ENCODE peak calls at places on chromosomes 5 and 9, in eight cellular contexts. X, L, V, T, C, G, A and N are unnamed samples.

GRCh38 chr9:20568406-20568805 is 53.9 kb downstream of the MLLT3 start:
- DNase-seq in X (no peak), L (no peak), V (no peak), T (no peak), C (no peak), G (no peak), A (no peak), N (no peak)

GRCh38 chr9:21465859-21466518 is 16.1 kb downstream of the IFNE start:
- DNase-seq in X (no peak), L (no peak), V (peak), T (peak), C (peak), G (no peak), A (peak), N (peak)

GRCh38 chr5:145825751-145826180 is 9.4 kb downstream of the PRELID2 start:
- DNase-seq in X (no peak), L (no peak), V (no peak), T (peak), C (peak), G (no peak), A (no peak), N (no peak)

GRCh38 chr9:136278221-136278620 is 25.7 kb downstream of the CCDC187 start:
- DNase-seq in X (no peak), L (no peak), V (no peak), T (no peak), C (no peak), G (no peak), A (no peak), N (no peak)

GRCh38 chr9:5953743-5954707 is 61.4 kb downstream of the RANBP6 start:
- DNase-seq in X (no peak), L (no peak), V (no peak), T (no peak), C (no peak), G (no peak), A (no peak), N (no peak)

GRCh38 chr9:77769246-77769645 is 121.1 kb upstream of the GNA14 start:
- DNase-seq in X (no peak), L (no peak), V (no peak), T (no peak), C (no peak), G (no peak), A (no peak), N (no peak)

GRCh38 chr5:56813302-56813701 is 2.0 kb upstream of the MAP3K1 start:
- DNase-seq in X (no peak), L (no peak), V (no peak), T (no peak), C (no peak), G (no peak), A (no peak), N (no peak)

GRCh38 chr9:14485366-14485765 is 171.4 kb upstream of the NFIB start:
- DNase-seq in X (no peak), L (no peak), V (peak), T (peak), C (no peak), G (no peak), A (no peak), N (no peak)

GRCh38 chr5:57447656-57448055 is 35.0 kb downstream of the ACTBL2 start:
- DNase-seq in X (no peak), L (no peak), V (peak), T (no peak), C (no peak), G (no peak), A (no peak), N (peak)

GRCh38 chr5:59062986-59063683 is 480.3 kb downstream of the RAB3C start:
- DNase-seq in X (no peak), L (no peak), V (no peak), T (no peak), C (no peak), G (no peak), A (no peak), N (no peak)

GRCh38 chr9:86642721-86643120 is 288.5 kb upstream of the TUT7 start:
- DNase-seq in X (no peak), L (no peak), V (no peak), T (no peak), C (no peak), G (no peak), A (no peak), N (no peak)

GRCh38 chr5:37005946-37006540 is 129.5 kb downstream of the NIPBL start:
- DNase-seq in X (no peak), L (no peak), V (no peak), T (peak), C (peak), G (no peak), A (peak), N (no peak)

GRCh38 chr5:138974227-138975063 is 99.3 kb upstream of the LRRTM2 start:
- DNase-seq in X (no peak), L (no peak), V (peak), T (no peak), C (no peak), G (peak), A (no peak), N (no peak)

GRCh38 chr9:14198544-14199510 is 115.1 kb downstream of the NFIB start:
- DNase-seq in X (no peak), L (peak), V (peak), T (no peak), C (peak), G (peak), A (no peak), N (no peak)

GRCh38 chr5:176360894-176361436 is 599 bp downstream of the KIAA1191 start:
- DNase-seq in X (peak), L (peak), V (peak), T (peak), C (no peak), G (no peak), A (no peak), N (no peak)

GRCh38 chr5:6582507-6583048 is 50.3 kb downstream of the NSUN2 start:
- DNase-seq in X (no peak), L (no peak), V (no peak), T (no peak), C (no peak), G (no peak), A (no peak), N (no peak)

GRCh38 chr9:83937861-83938455 is 16.7 kb upstream of the KIF27 start:
- DNase-seq in X (no peak), L (no peak), V (peak), T (peak), C (peak), G (no peak), A (peak), N (no peak)

GRCh38 chr5:119343042-119343441 is 12.8 kb upstream of the TNFAIP8 start:
- DNase-seq in X (no peak), L (no peak), V (no peak), T (no peak), C (no peak), G (no peak), A (no peak), N (no peak)

GRCh38 chr5:119343766-119344165 is 12.1 kb upstream of the TNFAIP8 start:
- DNase-seq in X (no peak), L (peak), V (peak), T (no peak), C (no peak), G (no peak), A (no peak), N (no peak)

GRCh38 chr5:119340597-119341218 is 15.1 kb upstream of the TNFAIP8 start:
- DNase-seq in X (no peak), L (peak), V (no peak), T (no peak), C (no peak), G (no peak), A (peak), N (no peak)

GRCh38 chr5:119341452-119342349 is 14.1 kb upstream of the TNFAIP8 start:
- DNase-seq in X (no peak), L (peak), V (no peak), T (no peak), C (no peak), G (no peak), A (no peak), N (no peak)

DNA sequence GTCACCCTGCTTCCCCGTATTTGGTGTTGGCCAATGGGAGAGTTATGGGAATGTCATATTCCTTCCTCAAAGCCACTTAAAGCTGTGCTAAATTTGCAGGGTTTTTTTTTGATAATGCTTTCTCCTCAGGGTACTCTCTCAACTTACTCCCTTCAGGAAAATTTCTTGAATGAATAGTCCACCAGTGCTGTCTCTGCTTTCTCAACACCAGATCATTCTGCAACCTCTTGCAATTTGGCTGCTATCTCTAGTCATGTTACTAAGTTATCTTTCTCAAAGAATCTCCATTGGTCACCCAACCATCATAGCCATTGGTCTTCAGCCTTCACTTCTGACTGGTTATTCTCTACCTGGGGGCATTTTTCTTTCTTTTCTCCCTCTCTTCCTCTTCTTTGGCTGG is 13.4 kb upstream of the TNFAIP8 start:
- DNase-seq in X (no peak), L (no peak), V (no peak), T (no peak), C (no peak), G (no peak), A (no peak), N (no peak)
- H3K27ac ChIP-seq in X (no peak), L (peak), V (no peak), T (no peak), C (no peak), G (no peak), A (no peak), N (peak)

DNA sequence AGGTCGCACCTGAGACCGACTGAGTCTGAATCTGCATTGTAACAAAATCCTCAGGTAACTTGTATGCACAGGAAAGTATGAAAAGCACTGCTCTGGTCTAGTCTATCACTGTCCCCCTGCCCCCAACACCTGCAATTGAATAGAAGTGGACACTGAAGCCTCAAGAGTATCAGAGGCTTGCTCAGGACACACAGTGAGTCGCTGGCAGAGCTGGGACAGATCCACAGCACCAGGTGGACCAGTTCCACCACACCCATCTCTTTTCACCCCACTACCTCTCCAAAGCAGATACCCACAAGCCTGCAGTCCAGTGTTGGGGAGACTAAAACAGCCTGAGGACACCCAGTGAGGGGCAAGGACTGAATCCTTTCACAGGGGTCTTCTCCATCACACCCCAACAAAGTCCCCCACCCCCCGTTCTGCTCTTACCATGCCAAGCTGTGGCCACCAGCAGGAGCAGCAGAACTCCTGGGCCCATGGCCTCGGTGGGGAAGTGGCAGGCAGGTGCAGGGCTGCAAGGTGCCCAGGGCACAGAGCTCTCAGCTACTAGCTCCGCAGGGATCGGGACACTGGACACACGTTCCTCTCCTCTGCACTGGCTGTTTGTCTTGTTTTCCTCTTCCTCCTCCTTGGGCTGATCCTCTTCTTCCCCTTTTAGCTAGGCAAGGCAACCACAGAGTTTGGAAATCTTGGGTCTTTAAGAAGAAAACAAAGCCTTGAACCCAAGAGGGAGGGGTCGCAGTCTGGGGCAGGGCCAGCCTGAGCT is at the start of gene CSF1R:
- DNase-seq in X (peak), L (no peak), V (no peak), T (no peak), C (no peak), G (no peak), A (no peak), N (no peak)
- H3K27ac ChIP-seq in X (no peak), L (peak), V (no peak), T (no peak), C (no peak), G (peak), A (no peak), N (no peak)

GRCh38 chr5:40605295-40605958 is 74.3 kb upstream of the PTGER4 start:
- DNase-seq in X (no peak), L (no peak), V (peak), T (no peak), C (no peak), G (no peak), A (peak), N (no peak)

GRCh38 chr5:40600383-40600782 is 79.3 kb upstream of the PTGER4 start:
- DNase-seq in X (no peak), L (no peak), V (no peak), T (no peak), C (no peak), G (no peak), A (no peak), N (no peak)

GRCh38 chr5:40606077-40606765 is 73.5 kb upstream of the PTGER4 start:
- DNase-seq in X (no peak), L (no peak), V (peak), T (no peak), C (no peak), G (no peak), A (no peak), N (no peak)

GRCh38 chr5:40601198-40601868 is 78.4 kb upstream of the PTGER4 start:
- DNase-seq in X (no peak), L (no peak), V (no peak), T (peak), C (no peak), G (no peak), A (no peak), N (no peak)

GRCh38 chr5:40603378-40603777 is 76.3 kb upstream of the PTGER4 start:
- DNase-seq in X (no peak), L (no peak), V (no peak), T (peak), C (no peak), G (no peak), A (no peak), N (no peak)
- H3K27ac ChIP-seq in X (no peak), L (no peak), V (no peak), T (no peak), C (no peak), G (no peak), A (no peak), N (no peak)

GRCh38 chr5:158725223-158725825 is 374.4 kb downstream of the EBF1 start:
- DNase-seq in X (no peak), L (no peak), V (no peak), T (no peak), C (no peak), G (no peak), A (no peak), N (no peak)
- H3K27ac ChIP-seq in X (no peak), L (no peak), V (no peak), T (no peak), C (no peak), G (no peak), A (no peak), N (no peak)

GRCh38 chr5:1504244-1504595 is 19.5 kb downstream of the LPCAT1 start:
- DNase-seq in X (no peak), L (no peak), V (no peak), T (no peak), C (no peak), G (no peak), A (no peak), N (no peak)

GRCh38 chr5:1503301-1504243 is 20.2 kb downstream of the LPCAT1 start:
- DNase-seq in X (no peak), L (peak), V (no peak), T (no peak), C (no peak), G (peak), A (peak), N (no peak)

GRCh38 chr5:1501372-1502045 is 22.3 kb downstream of the LPCAT1 start:
- DNase-seq in X (no peak), L (no peak), V (no peak), T (no peak), C (no peak), G (no peak), A (no peak), N (no peak)

GRCh38 chr5:1502046-1502736 is 21.6 kb downstream of the LPCAT1 start:
- DNase-seq in X (no peak), L (peak), V (no peak), T (no peak), C (no peak), G (no peak), A (no peak), N (no peak)

DNA sequence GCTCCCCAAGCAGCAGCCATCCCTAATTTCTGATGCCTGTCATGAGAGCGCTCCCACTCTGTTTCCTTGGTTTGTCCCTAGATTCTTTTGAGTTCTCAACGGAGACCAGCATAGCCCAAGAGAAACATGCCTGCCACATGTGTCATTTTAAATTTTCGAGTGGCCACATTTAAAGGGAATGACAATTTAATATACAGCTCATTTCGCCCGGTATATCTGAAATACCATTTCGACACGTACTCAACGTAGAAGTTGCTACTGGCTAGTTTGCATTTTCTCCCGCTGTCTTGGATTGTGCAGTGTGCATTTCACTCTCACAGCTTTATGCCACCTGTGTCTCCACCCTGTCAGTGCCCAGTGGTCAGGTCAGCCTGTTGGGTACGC is 21.0 kb downstream of the LPCAT1 start:
- DNase-seq in X (no peak), L (no peak), V (no peak), T (no peak), C (no peak), G (no peak), A (no peak), N (no peak)
- H3K27ac ChIP-seq in X (no peak), L (peak), V (no peak), T (no peak), C (no peak), G (no peak), A (no peak), N (no peak)

DNA sequence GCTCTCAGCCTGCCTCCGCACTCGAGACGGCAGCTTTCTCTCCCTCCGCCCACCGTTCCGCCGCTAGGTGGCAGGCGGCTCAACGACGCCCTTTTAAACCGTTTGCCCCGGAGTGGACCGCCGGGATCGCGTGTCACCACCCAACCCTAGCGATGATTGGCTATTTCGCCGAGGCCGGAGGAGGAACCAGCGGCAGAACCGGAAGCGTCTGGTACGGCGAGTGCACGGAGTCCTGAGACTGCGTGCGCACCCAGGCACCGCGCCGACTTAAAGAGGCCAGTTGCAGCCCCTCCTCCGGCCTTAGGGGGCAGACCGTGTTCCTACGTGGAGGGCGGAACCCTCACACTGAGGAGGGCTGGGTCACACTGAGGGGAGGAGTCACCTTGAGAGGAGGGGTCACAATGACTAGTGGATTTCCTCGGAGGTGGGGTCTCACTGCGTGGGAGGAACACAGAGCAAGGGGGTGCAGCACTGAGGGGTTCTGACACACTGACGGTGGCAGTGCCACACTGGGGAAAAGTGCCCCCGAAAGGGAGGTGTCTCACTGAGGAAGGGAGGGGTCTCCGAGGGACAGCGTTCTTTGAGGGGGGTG is 980 bp upstream of the TESK1 start:
- DNase-seq in X (peak), L (peak), V (peak), T (peak), C (peak), G (peak), A (peak), N (peak)
- H3K27ac ChIP-seq in X (peak), L (peak), V (peak), T (peak), C (peak), G (peak), A (peak), N (peak)

GRCh38 chr9:127104465-127105311 is 17.7 kb downstream of the ANGPTL2 start:
- DNase-seq in X (no peak), L (no peak), V (no peak), T (no peak), C (peak), G (no peak), A (no peak), N (no peak)

GRCh38 chr9:127108182-127108876 is 14.1 kb downstream of the ANGPTL2 start:
- DNase-seq in X (no peak), L (no peak), V (no peak), T (no peak), C (no peak), G (no peak), A (no peak), N (no peak)

GRCh38 chr9:127106493-127106855 is 16.0 kb downstream of the ANGPTL2 start:
- DNase-seq in X (no peak), L (no peak), V (no peak), T (no peak), C (peak), G (no peak), A (no peak), N (no peak)

GRCh38 chr9:127107344-127108181 is 14.9 kb downstream of the ANGPTL2 start:
- DNase-seq in X (no peak), L (no peak), V (no peak), T (no peak), C (no peak), G (peak), A (no peak), N (no peak)

DNA sequence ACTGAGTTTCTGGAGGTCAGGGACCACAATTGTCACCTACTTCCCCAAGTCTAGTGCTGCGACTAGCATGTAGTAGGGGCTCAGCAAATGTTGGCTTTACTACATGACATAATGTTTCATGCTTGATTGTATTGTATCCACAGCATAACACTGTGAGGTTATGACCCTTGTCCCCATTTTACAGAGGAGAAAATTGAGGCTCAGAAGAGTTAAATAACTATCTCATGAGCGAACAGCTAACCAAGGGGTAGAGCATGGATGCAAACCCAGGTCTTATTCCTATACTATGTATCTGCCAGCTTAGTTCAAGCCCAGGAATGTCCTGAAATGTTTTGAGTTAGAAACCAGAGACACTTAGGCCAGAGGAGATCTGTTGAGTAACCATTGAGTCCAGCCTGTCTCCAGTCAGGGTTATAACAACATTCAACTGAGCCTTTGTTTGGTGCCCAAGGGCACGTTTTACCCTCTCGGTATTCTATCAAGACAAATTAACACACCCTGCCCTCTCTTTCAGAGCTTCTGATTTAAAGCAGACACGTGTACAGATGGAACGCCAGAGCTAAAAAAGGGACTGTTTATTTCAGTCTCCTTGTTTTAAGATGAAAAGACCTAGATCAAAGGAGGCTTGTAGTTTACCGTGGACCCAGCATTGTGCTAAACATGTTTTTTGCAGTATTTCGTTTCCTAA is 16.5 kb downstream of the ANGPTL2 start:
- DNase-seq in X (no peak), L (no peak), V (no peak), T (no peak), C (peak), G (no peak), A (no peak), N (no peak)
- H3K27ac ChIP-seq in X (no peak), L (no peak), V (no peak), T (no peak), C (no peak), G (peak), A (no peak), N (no peak)